ENCODE peak calls at places on chromosome 6, in seven cellular contexts. One of them, this sample, is unnamed.

GRCh38 chr6:112786801-112787200 is 439.7 kb downstream of the RFPL4B start:
- DNase-seq in osteocyte: no peak
- DNase-seq in B cell: no peak
- DNase-seq in CD4-positive, alpha-beta T cell: no peak
- DNase-seq in AG04450: no peak
- DNase-seq in GM10248: no peak
- DNase-seq in AG04449: no peak
- DNase-seq in this sample: no peak

GRCh38 chr6:139149383-139149782 is 14.5 kb downstream of the HECA start:
- DNase-seq in CD4-positive, alpha-beta T cell: no peak
- DNase-seq in AG04450: no peak
- DNase-seq in B cell: no peak
- DNase-seq in osteocyte: no peak
- DNase-seq in AG04449: no peak
- DNase-seq in GM10248: no peak
- DNase-seq in this sample: no peak

GRCh38 chr6:75386050-75386770 is 101.6 kb upstream of the TMEM30A start:
- DNase-seq in GM10248: no peak
- DNase-seq in CD4-positive, alpha-beta T cell: no peak
- DNase-seq in AG04450: no peak
- DNase-seq in AG04449: no peak
- DNase-seq in osteocyte: no peak
- DNase-seq in B cell: no peak
- DNase-seq in this sample: no peak

GRCh38 chr6:35893246-35893645 is 27.7 kb downstream of the SRPK1 start:
- DNase-seq in GM10248: no peak
- DNase-seq in AG04450: no peak
- DNase-seq in B cell: no peak
- DNase-seq in AG04449: no peak
- DNase-seq in CD4-positive, alpha-beta T cell: no peak
- DNase-seq in osteocyte: no peak
- DNase-seq in this sample: no peak

GRCh38 chr6:170082067-170082466 is 208.8 kb downstream of the DLL1 start:
- DNase-seq in AG04450: no peak
- DNase-seq in osteocyte: peak
- DNase-seq in CD4-positive, alpha-beta T cell: peak
- DNase-seq in AG04449: no peak
- DNase-seq in B cell: no peak
- DNase-seq in GM10248: no peak
- DNase-seq in this sample: no peak

GRCh38 chr6:28767691-28768090 is 156.1 kb downstream of the TRIM27 start:
- DNase-seq in B cell: no peak
- DNase-seq in AG04449: no peak
- DNase-seq in osteocyte: no peak
- DNase-seq in CD4-positive, alpha-beta T cell: no peak
- DNase-seq in AG04450: no peak
- DNase-seq in GM10248: no peak
- DNase-seq in this sample: no peak

GRCh38 chr6:90368601-90369000 is 72.0 kb upstream of the BACH2 start:
- DNase-seq in osteocyte: no peak
- DNase-seq in CD4-positive, alpha-beta T cell: no peak
- DNase-seq in AG04449: no peak
- DNase-seq in B cell: no peak
- DNase-seq in AG04450: peak
- DNase-seq in GM10248: no peak
- DNase-seq in this sample: no peak

GRCh38 chr6:140462495-140463311 is 1088.3 kb upstream of the CITED2 start:
- DNase-seq in CD4-positive, alpha-beta T cell: no peak
- DNase-seq in AG04449: no peak
- DNase-seq in osteocyte: no peak
- DNase-seq in B cell: no peak
- DNase-seq in GM10248: no peak
- DNase-seq in AG04450: no peak
- DNase-seq in this sample: peak

GRCh38 chr6:156842598-156843250 is 65.5 kb downstream of the ARID1B start:
- DNase-seq in osteocyte: no peak
- DNase-seq in CD4-positive, alpha-beta T cell: no peak
- DNase-seq in GM10248: no peak
- DNase-seq in AG04450: no peak
- DNase-seq in AG04449: no peak
- DNase-seq in B cell: no peak
- DNase-seq in this sample: no peak

GRCh38 chr6:35165630-35166071 is 24.5 kb upstream of the TCP11 start:
- DNase-seq in CD4-positive, alpha-beta T cell: no peak
- DNase-seq in AG04449: no peak
- DNase-seq in AG04450: no peak
- DNase-seq in B cell: no peak
- DNase-seq in GM10248: peak
- DNase-seq in osteocyte: no peak
- DNase-seq in this sample: no peak

GRCh38 chr6:63582579-63583231 is 10.4 kb downstream of the LOC128125822 start:
- DNase-seq in AG04450: no peak
- DNase-seq in AG04449: no peak
- DNase-seq in CD4-positive, alpha-beta T cell: no peak
- DNase-seq in B cell: no peak
- DNase-seq in GM10248: no peak
- DNase-seq in osteocyte: no peak
- DNase-seq in this sample: no peak

DNA sequence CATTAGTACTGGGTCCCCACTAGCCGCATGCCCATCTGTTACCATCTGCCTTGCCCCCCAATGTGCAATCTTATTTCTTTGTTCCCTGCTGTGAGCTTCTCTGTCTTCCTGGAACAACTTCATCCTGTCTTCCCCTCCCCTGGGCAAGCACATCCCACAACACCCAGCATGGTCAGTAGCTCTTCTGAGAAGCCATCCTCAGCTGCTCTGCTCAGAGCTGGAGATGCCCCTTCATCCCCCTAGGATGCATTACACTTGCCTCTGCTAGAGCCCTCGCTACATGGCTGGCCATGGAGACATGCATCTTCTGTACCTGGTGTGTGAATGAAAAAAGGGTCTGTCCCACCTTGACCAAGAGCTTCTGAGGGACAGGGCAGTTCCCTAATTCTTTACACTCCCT is 141.2 kb downstream of the CDC5L start:
- DNase-seq in osteocyte: peak
- DNase-seq in GM10248: no peak
- DNase-seq in B cell: no peak
- DNase-seq in AG04450: no peak
- DNase-seq in AG04449: no peak
- DNase-seq in CD4-positive, alpha-beta T cell: no peak
- DNase-seq in this sample: no peak
- TF ChIP-seq CTCF in osteocyte: no peak
- TF ChIP-seq CTCF in GM10248: no peak
- TF ChIP-seq CTCF in B cell: no peak
- TF ChIP-seq CTCF in AG04450: no peak
- TF ChIP-seq CTCF in AG04449: no peak
- TF ChIP-seq CTCF in CD4-positive, alpha-beta T cell: no peak
- TF ChIP-seq CTCF in this sample: no peak

GRCh38 chr6:98846021-98846380 is 11.6 kb downstream of the POU3F2 start:
- DNase-seq in AG04449: no peak
- DNase-seq in AG04450: no peak
- DNase-seq in osteocyte: no peak
- DNase-seq in GM10248: no peak
- DNase-seq in B cell: no peak
- DNase-seq in CD4-positive, alpha-beta T cell: no peak
- DNase-seq in this sample: no peak
- TF ChIP-seq CTCF in AG04449: no peak
- TF ChIP-seq CTCF in AG04450: no peak
- TF ChIP-seq CTCF in osteocyte: no peak
- TF ChIP-seq CTCF in GM10248: no peak
- TF ChIP-seq CTCF in B cell: peak
- TF ChIP-seq CTCF in CD4-positive, alpha-beta T cell: peak
- TF ChIP-seq CTCF in this sample: no peak

GRCh38 chr6:30689022-30689865 is 1.5 kb downstream of the NRM start:
- DNase-seq in B cell: no peak
- DNase-seq in osteocyte: no peak
- DNase-seq in AG04449: no peak
- DNase-seq in CD4-positive, alpha-beta T cell: no peak
- DNase-seq in AG04450: no peak
- DNase-seq in GM10248: no peak
- DNase-seq in this sample: no peak

GRCh38 chr6:30688569-30688968 is 2.1 kb upstream of the PPP1R18 start:
- DNase-seq in AG04449: no peak
- DNase-seq in osteocyte: no peak
- DNase-seq in AG04450: no peak
- DNase-seq in B cell: peak
- DNase-seq in CD4-positive, alpha-beta T cell: no peak
- DNase-seq in GM10248: no peak
- DNase-seq in this sample: no peak

GRCh38 chr6:30685977-30686907 is at the start of gene PPP1R18:
- DNase-seq in AG04450: no peak
- DNase-seq in B cell: peak
- DNase-seq in AG04449: no peak
- DNase-seq in GM10248: peak
- DNase-seq in CD4-positive, alpha-beta T cell: peak
- DNase-seq in osteocyte: no peak
- DNase-seq in this sample: no peak

GRCh38 chr6:30686908-30687658 is 638 bp upstream of the PPP1R18 start:
- DNase-seq in AG04450: peak
- DNase-seq in AG04449: peak
- DNase-seq in B cell: peak
- DNase-seq in osteocyte: peak
- DNase-seq in GM10248: peak
- DNase-seq in CD4-positive, alpha-beta T cell: peak
- DNase-seq in this sample: peak

DNA sequence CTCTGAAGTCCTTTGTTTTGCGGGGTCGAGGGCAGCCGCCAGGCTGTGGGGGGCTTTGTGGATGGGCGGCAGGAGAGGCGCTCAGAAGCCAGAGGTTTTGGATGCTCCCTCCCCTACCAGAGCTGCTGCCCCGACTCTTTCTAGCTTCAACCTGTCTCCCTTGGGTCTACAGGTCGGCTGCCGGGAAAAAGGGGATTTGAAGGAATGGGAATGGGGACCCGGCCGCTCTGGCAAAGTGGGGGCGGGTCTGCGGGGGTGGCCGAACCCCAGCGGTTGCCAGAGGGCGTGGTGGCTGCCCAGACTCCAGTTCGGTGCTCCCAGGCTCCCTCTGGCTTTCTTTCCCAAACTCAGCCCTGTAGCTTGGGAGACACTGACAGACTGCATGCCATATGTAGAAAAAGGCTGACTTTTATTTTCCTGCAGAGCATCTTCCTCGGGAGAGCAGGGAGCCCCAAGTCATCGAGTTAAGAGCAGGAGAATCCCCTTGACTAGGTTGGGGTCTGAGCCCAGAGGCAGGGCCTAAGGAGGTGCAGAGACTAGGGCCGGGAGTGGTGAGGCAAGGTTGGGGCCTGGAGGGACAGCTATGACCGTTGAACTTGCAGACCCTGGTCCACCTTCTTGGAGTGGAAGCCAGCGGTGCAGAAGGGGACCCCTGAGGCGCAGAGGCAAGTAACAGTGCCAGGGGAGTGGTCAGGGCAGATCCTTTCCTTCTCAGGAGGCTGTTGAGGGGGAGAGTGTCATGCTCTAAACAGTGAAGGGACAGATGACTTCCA is 1.4 kb upstream of the PPP1R18 start:
- DNase-seq in CD4-positive, alpha-beta T cell: no peak
- DNase-seq in AG04450: no peak
- DNase-seq in B cell: no peak
- DNase-seq in osteocyte: no peak
- DNase-seq in GM10248: no peak
- DNase-seq in AG04449: no peak
- DNase-seq in this sample: no peak
- TF ChIP-seq CTCF in CD4-positive, alpha-beta T cell: no peak
- TF ChIP-seq CTCF in AG04450: peak
- TF ChIP-seq CTCF in B cell: no peak
- TF ChIP-seq CTCF in osteocyte: peak
- TF ChIP-seq CTCF in GM10248: peak
- TF ChIP-seq CTCF in AG04449: peak
- TF ChIP-seq CTCF in this sample: peak

GRCh38 chr6:119349341-119350201 is at the start of gene MAN1A1:
- DNase-seq in CD4-positive, alpha-beta T cell: peak
- DNase-seq in B cell: peak
- DNase-seq in AG04449: no peak
- DNase-seq in osteocyte: peak
- DNase-seq in AG04450: peak
- DNase-seq in GM10248: peak
- DNase-seq in this sample: peak
- TF ChIP-seq CTCF in CD4-positive, alpha-beta T cell: no peak
- TF ChIP-seq CTCF in B cell: no peak
- TF ChIP-seq CTCF in AG04449: no peak
- TF ChIP-seq CTCF in osteocyte: no peak
- TF ChIP-seq CTCF in AG04450: no peak
- TF ChIP-seq CTCF in GM10248: peak
- TF ChIP-seq CTCF in this sample: no peak

DNA sequence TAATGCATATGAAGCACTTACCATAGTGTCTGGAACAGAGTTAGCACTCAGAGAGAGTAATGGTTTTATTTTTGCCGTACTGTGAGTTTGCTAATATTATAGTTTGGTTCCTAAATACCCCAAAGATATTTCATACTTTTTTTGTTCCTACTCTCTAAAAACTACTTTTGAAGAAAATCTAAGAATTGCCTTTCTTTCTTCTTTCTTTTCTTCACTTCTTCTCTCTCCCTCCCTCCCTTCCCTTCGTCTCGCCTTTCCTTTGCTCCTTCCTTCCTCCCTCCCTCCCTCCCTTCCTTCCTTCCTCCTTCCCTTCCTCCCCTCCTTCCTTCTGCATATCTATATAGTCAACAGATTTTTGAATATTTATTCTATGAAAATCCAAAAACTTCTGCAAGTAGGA is 351.7 kb upstream of the RSPO3 start:
- DNase-seq in GM10248: no peak
- DNase-seq in B cell: no peak
- DNase-seq in osteocyte: no peak
- DNase-seq in CD4-positive, alpha-beta T cell: no peak
- DNase-seq in AG04449: no peak
- DNase-seq in AG04450: no peak
- DNase-seq in this sample: no peak
- TF ChIP-seq CTCF in GM10248: no peak
- TF ChIP-seq CTCF in B cell: no peak
- TF ChIP-seq CTCF in osteocyte: no peak
- TF ChIP-seq CTCF in CD4-positive, alpha-beta T cell: no peak
- TF ChIP-seq CTCF in AG04449: no peak
- TF ChIP-seq CTCF in AG04450: no peak
- TF ChIP-seq CTCF in this sample: no peak

This sample was measured in AG09319.